ENCODE peak calls at places on chromosomes 16 and 17, in eight cellular contexts. W is AG09319; A is fibroblast of lung; O is GM12892; M is CD8-positive, alpha-beta memory T cell; I is A549; G is suprapubic skin; U is NCI-H345. Z is an unnamed sample.

GRCh38 chr17:69404398-69404797 is 10.1 kb upstream of the MAP2K6 start:
- DNase-seq in U (no peak), I (peak), W (no peak), O (no peak), A (no peak), G (no peak), M (no peak), Z (no peak)

GRCh38 chr16:31474173-31474714 is 2.3 kb downstream of the TGFB1I1 start:
- DNase-seq in U (no peak), G (no peak), I (peak), W (peak), A (peak), M (no peak), O (no peak), Z (peak)

GRCh38 chr17:8125947-8126305 is 2.0 kb upstream of the HES7 start:
- DNase-seq in I (peak), M (peak), U (peak), G (no peak), A (no peak), W (no peak), O (no peak), Z (no peak)

GRCh38 chr16:75379911-75380847 is 53.1 kb downstream of the CFDP1 start:
- DNase-seq in W (no peak), A (no peak), I (no peak), U (no peak), M (peak), O (peak), G (no peak), Z (no peak)

GRCh38 chr16:68367034-68367433 is 56.2 kb downstream of the PRMT7 start:
- DNase-seq in U (no peak), M (peak), O (peak), W (peak), G (no peak), A (no peak), I (peak), Z (no peak)

GRCh38 chr17:61456688-61457225 is 4.5 kb downstream of the TBX4 start:
- DNase-seq in W (no peak), M (no peak), I (no peak), G (no peak), A (no peak), U (no peak), O (no peak), Z (no peak)

GRCh38 chr16:85863384-85863774 is 35.6 kb upstream of the IRF8 start:
- DNase-seq in I (no peak), G (no peak), A (peak), M (no peak), O (no peak), U (no peak), W (no peak), Z (no peak)

GRCh38 chr17:41678411-41678906 is 10.2 kb upstream of the EIF1 start:
- DNase-seq in O (no peak), A (peak), G (no peak), W (no peak), U (no peak), M (no peak), I (peak), Z (no peak)

GRCh38 chr16:75603241-75603640 is 19.8 kb downstream of the ADAT1 start:
- DNase-seq in G (peak), A (no peak), I (no peak), M (no peak), W (no peak), U (no peak), O (no peak), Z (no peak)

GRCh38 chr16:49458221-49458620 is 84.6 kb downstream of the C16orf78 start:
- DNase-seq in I (no peak), O (no peak), U (no peak), G (peak), W (no peak), M (no peak), A (no peak), Z (no peak)

GRCh38 chr16:78669994-78670393 is 570.5 kb downstream of the WWOX start:
- DNase-seq in G (no peak), O (no peak), U (no peak), I (no peak), W (no peak), M (no peak), A (peak), Z (no peak)

GRCh38 chr17:36859003-36859300 is 78.3 kb upstream of the LHX1 start:
- DNase-seq in W (no peak), G (no peak), I (no peak), A (no peak), U (no peak), M (no peak), O (no peak), Z (no peak)

GRCh38 chr17:82020874-82021727 is 1.6 kb downstream of the CENPX start:
- DNase-seq in U (peak), M (peak), O (no peak), G (no peak), I (peak), A (peak), W (peak), Z (peak)

GRCh38 chr16:57590654-57591085 is 37.8 kb upstream of the ADGRG1 start:
- DNase-seq in A (peak), W (no peak), G (no peak), O (no peak), U (no peak), M (no peak), I (peak), Z (no peak)

GRCh38 chr17:70563301-70563820 is 394.0 kb downstream of the KCNJ2 start:
- DNase-seq in I (no peak), O (no peak), W (peak), A (peak), M (no peak), G (no peak), U (peak), Z (no peak)

GRCh38 chr17:72656114-72656763 is 436.2 kb downstream of the SLC39A11 start:
- DNase-seq in I (no peak), G (no peak), U (no peak), M (no peak), O (no peak), W (no peak), A (no peak), Z (no peak)

Z was measured in AG04450.